ENCODE peak calls at places on chromosomes 6 and 20, in four cellular contexts. F, A, G and O are unnamed samples.
A peak's percentile ranks its signal among the peaks of the same experiment; 100 is the strongest.

GRCh38 chr6:75947935-75948334 is 124.5 kb downstream of the IMPG1 start:
- DNase-seq in G (no peak), A (no peak), F (no peak), O (no peak)

GRCh38 chr20:58137651-58138265 is 90.7 kb downstream of the ANKRD60 start:
- DNase-seq in G (no peak), F (no peak), A (no peak), O (no peak)

GRCh38 chr6:170032197-170032596 is 258.7 kb downstream of the DLL1 start:
- DNase-seq in A (no peak), F (no peak), G (no peak), O (no peak)

GRCh38 chr6:17725083-17725482 is 18.4 kb upstream of the NUP153 start:
- DNase-seq in A (peak; percentile 58), G (peak; percentile 48), F (peak; percentile 77), O (no peak)

GRCh38 chr6:35299674-35300073 is 2.1 kb downstream of the DEF6 start:
- DNase-seq in G (no peak), F (no peak), A (no peak), O (no peak)

GRCh38 chr6:7907159-7907558 is 3.4 kb downstream of the TXNDC5 start:
- DNase-seq in G (no peak), A (no peak), F (no peak), O (no peak)

GRCh38 chr20:22974354-22974753 is 60.8 kb upstream of the SSTR4 start:
- DNase-seq in A (no peak), F (no peak), G (peak; percentile 30), O (no peak)

GRCh38 chr20:1324598-1325172 is 4.3 kb downstream of the SDCBP2 start:
- DNase-seq in A (no peak), G (no peak), F (no peak), O (no peak)

GRCh38 chr6:41756354-41756753 is 9.2 kb upstream of the PGC start:
- DNase-seq in G (no peak), A (no peak), F (peak; percentile 35), O (no peak)

GRCh38 chr20:21180248-21180647 is 54.4 kb downstream of the KIZ start:
- DNase-seq in A (no peak), F (no peak), G (no peak), O (no peak)

GRCh38 chr6:56062856-56063255 is 184.5 kb downstream of the COL21A1 start:
- DNase-seq in A (no peak), G (no peak), F (no peak), O (no peak)

GRCh38 chr6:107618672-107619071 is 128.8 kb downstream of the SOBP start:
- DNase-seq in A (no peak), G (no peak), F (no peak), O (no peak)

GRCh38 chr20:57647933-57648785 is 27.9 kb upstream of the ZBP1 start:
- DNase-seq in G (peak; percentile 1), A (no peak), F (no peak), O (no peak)

GRCh38 chr20:57738484-57738883 is 28.7 kb upstream of the PMEPA1 start:
- DNase-seq in A (no peak), F (no peak), G (peak; percentile 76), O (no peak)

GRCh38 chr6:153677522-153677921 is 361.5 kb upstream of the OPRM1 start:
- DNase-seq in F (no peak), G (no peak), A (no peak), O (no peak)

GRCh38 chr6:41252401-41252800 is 24.3 kb downstream of the TREML4 start:
- DNase-seq in G (no peak), F (no peak), A (no peak), O (no peak)

GRCh38 chr6:126701799-126702198 is 361.9 kb downstream of the CENPW start:
- DNase-seq in G (no peak), A (no peak), F (no peak), O (no peak)

GRCh38 chr20:33664762-33665144 is 2.0 kb upstream of the ACTL10 start:
- DNase-seq in G (no peak), F (peak; percentile 26), A (no peak), O (no peak)

GRCh38 chr6:32973144-32973854 is 4.9 kb downstream of the BRD2 start:
- DNase-seq in F (no peak), G (peak; percentile 72), A (no peak), O (peak; percentile 56)

GRCh38 chr6:28606424-28607391 is 81.0 kb downstream of the GPX5 start:
- DNase-seq in F (no peak), A (peak; percentile 55), G (peak; percentile 83), O (no peak)

GRCh38 chr6:140731741-140732140 is 1357.3 kb upstream of the CITED2 start:
- DNase-seq in G (no peak), F (no peak), A (no peak), O (no peak)

GRCh38 chr6:9520417-9521151 is 894.3 kb downstream of the TFAP2A start:
- DNase-seq in F (no peak), G (no peak), A (no peak), O (no peak)

GRCh38 chr6:122007366-122007765 is 392.1 kb upstream of the HSF2 start:
- DNase-seq in G (peak; percentile 26), A (peak; percentile 8), F (no peak), O (no peak)

GRCh38 chr6:127516676-127517273 is 2.4 kb downstream of the MTCL3 start:
- DNase-seq in F (no peak), A (peak; percentile 39), G (peak; percentile 29), O (no peak)

GRCh38 chr6:37547564-37548061 is 47.9 kb upstream of the CCDC167 start:
- DNase-seq in G (peak; percentile 58), A (no peak), F (no peak), O (no peak)

GRCh38 chr6:134676307-134677281 is 273.3 kb downstream of the ALDH8A1 start:
- DNase-seq in G (peak; percentile 59), A (no peak), F (no peak), O (no peak)

GRCh38 chr6:31272431-31272830 is 539 bp upstream of the HLA-C start:
- DNase-seq in G (peak; percentile 19), F (no peak), A (no peak), O (no peak)

GRCh38 chr20:24653306-24653705 is 183.9 kb downstream of the SYNDIG1 start:
- DNase-seq in F (no peak), G (peak; percentile 68), A (no peak), O (no peak)

GRCh38 chr6:82832811-82833210 is 232.8 kb downstream of the UBE3D start:
- DNase-seq in G (no peak), F (no peak), A (no peak), O (no peak)

GRCh38 chr6:31115941-31116560 is 1.5 kb downstream of the PSORS1C1 start:
- DNase-seq in A (no peak), F (no peak), G (no peak), O (no peak)

GRCh38 chr20:51258582-51259175 is 235.8 kb upstream of the KCNG1 start:
- DNase-seq in A (no peak), F (no peak), G (peak; percentile 30), O (no peak)

GRCh38 chr20:51265366-51265765 is 242.5 kb upstream of the KCNG1 start:
- DNase-seq in F (no peak), A (no peak), G (no peak), O (no peak)

GRCh38 chr20:51262240-51262639 is 239.3 kb upstream of the KCNG1 start:
- DNase-seq in A (no peak), G (no peak), F (no peak), O (no peak)

GRCh38 chr20:51255417-51255816 is 232.5 kb upstream of the KCNG1 start:
- DNase-seq in A (no peak), F (no peak), G (no peak), O (no peak)

DNA sequence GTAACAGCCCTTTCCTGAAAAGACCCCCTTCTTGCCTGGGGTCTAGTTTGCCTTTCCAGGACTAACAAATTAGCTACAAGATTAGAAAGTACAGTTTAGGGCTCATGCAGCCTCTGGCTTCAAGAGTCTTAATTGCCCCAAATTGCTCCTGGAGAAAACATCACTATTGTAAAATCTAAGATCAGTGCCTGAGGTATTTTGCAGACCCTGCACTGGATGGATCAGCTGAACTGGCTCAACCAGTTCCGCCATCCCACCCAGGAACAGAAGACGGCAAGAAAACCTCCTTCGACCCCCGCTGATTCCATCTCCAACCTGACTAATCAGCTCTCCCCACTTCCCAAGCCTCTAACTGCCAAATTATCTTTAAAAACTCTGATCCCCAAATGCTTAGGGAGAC is 236.5 kb upstream of the KCNG1 start:
- DNase-seq in F (no peak), G (no peak), A (no peak), O (no peak)
- H3K27me3 ChIP-seq in F (no peaks in the 10 kb centered on the region), G (no peaks in the 10 kb centered on the region), A (no peaks in the 10 kb centered on the region), O (no peaks in the 10 kb centered on the region)

DNA sequence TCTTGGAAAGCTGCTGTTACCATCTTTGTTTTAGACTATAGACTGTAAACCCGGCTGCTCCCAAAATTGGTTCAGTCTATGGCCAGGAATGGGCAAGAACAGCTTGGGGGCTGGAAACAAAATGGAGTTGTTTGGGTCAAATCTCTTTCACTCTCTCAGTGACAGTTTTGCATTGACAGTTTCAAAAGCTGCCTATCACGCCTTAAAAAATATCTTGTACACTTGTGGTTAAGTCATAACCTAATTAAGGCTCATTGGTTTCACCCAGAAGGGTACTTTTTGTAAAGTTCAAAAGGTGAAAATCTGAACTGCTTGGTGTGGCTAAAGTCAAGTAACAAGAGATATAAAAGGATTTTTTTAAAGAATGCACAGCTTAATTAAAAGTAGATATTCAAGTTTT is 76.1 kb upstream of the PRL start:
- DNase-seq in A (no peak), G (no peak), F (no peak), O (no peak)
- H3K9me3 ChIP-seq in A (no peaks in the 10 kb centered on the region), G (no peaks in the 10 kb centered on the region), F (no peaks in the 10 kb centered on the region), O (no peaks in the 10 kb centered on the region)

GRCh38 chr20:44183282-44183681 is 3.7 kb downstream of the JPH2 start:
- DNase-seq in G (no peak), A (no peak), F (no peak), O (no peak)

GRCh38 chr20:44186201-44186600 is 787 bp downstream of the JPH2 start:
- DNase-seq in F (no peak), G (no peak), A (no peak), O (no peak)

GRCh38 chr20:44186674-44187053 is 324 bp downstream of the JPH2 start:
- DNase-seq in F (no peak), G (peak; percentile 41), A (no peak), O (no peak)

GRCh38 chr20:44187054-44187762 is at the start of gene JPH2:
- DNase-seq in F (peak; percentile 76), A (peak; percentile 67), G (peak; percentile 70), O (peak; percentile 37)

DNA sequence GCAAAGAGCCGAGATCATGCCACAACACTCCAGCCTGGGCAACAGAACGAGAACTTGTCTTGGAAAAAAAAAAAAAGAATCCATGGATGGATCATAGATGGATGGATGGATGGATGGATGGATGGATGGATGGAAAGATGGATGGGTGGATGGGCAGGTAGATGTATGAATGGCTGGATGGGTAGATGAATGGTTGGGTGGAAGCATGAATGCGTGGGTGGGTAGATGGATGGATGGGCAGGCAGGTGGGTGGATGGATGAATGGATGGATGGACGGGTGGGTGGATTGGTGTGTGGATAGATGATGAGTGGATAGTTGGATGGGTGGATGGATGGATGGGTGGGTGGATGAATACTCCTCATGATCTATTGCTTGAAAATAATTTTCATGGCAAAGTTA is 1.4 kb downstream of the JPH2 start:
- DNase-seq in A (no peak), F (no peak), G (no peak), O (no peak)
- H3K27me3 ChIP-seq in A (no peaks in the 10 kb centered on the region), F (no peaks in the 10 kb centered on the region), G (no peaks in the 10 kb centered on the region), O (no peaks in the 10 kb centered on the region)

GRCh38 chr20:36546111-36546736 is 4.9 kb downstream of the MYL9 start:
- DNase-seq in F (no peak), G (no peak), A (no peak), O (no peak)

GRCh38 chr20:36548006-36548315 is 6.6 kb downstream of the MYL9 start:
- DNase-seq in G (no peak), A (peak; percentile 47), F (no peak), O (no peak)

GRCh38 chr20:36548704-36549627 is 7.6 kb downstream of the MYL9 start:
- DNase-seq in A (no peak), G (no peak), F (no peak), O (no peak)

GRCh38 chr20:36549628-36549941 is 8.3 kb downstream of the MYL9 start:
- DNase-seq in F (no peak), A (no peak), G (no peak), O (peak; percentile 25)

GRCh38 chr20:36547186-36548005 is 6.1 kb downstream of the MYL9 start:
- DNase-seq in A (no peak), F (no peak), G (no peak), O (no peak)
- H3K9me3 ChIP-seq in A (no peaks in the 10 kb centered on the region), F (no peaks in the 10 kb centered on the region), G (no peaks in the 10 kb centered on the region), O (no peaks in the 10 kb centered on the region)